ENCODE peak calls at places on chromosomes 11 and 22, in ten cellular contexts. C is HCEC 1CT, A is nephron progenitor cell, W is ovary, R is Right ventricle myocardium superior, U is RWPE1, X is T follicular helper cell, Q is activated T-cell treated with anti-CD3 and anti-CD28 coated beads for 1 hour, Z is Right ventricle myocardium inferior, J is COR-L47. L is an unnamed sample.

GRCh38 chr11:104547996-104548661 is 350.1 kb downstream of the CASP12 start:
- DNase-seq in W (no peak), Q (no peak), U (no peak), A (no peak), R (no peak), J (no peak), X (no peak), Z (no peak), C (peak; percentile 28), L (no peak)

GRCh38 chr11:19577391-19577831 is 135.2 kb upstream of the NAV2 start:
- DNase-seq in J (no peak), Z (no peak), U (no peak), X (no peak), C (no peak), Q (no peak), R (peak; percentile 57), A (no peak), W (no peak), L (no peak)

GRCh38 chr11:78532991-78533861 is 41.4 kb downstream of the NARS2 start:
- DNase-seq in W (no peak), C (no peak), Z (no peak), R (no peak), J (no peak), U (no peak), X (no peak), Q (no peak), A (no peak), L (no peak)

GRCh38 chr11:3010004-3010403 is 17.9 kb upstream of the NAP1L4 start:
- DNase-seq in C (no peak), A (no peak), U (no peak), X (no peak), R (no peak), Z (no peak), Q (no peak), J (no peak), W (no peak), L (no peak)

GRCh38 chr11:18383388-18384156 is 10.8 kb upstream of the LDHA start:
- DNase-seq in X (peak; percentile 56), U (peak; percentile 92), A (no peak), Z (peak; percentile 86), J (peak; percentile 47), R (peak; percentile 81), C (peak; percentile 99), W (peak; percentile 40), Q (peak; percentile 40), L (peak; percentile 11)

GRCh38 chr11:34027516-34028406 is 23.8 kb upstream of the CAPRIN1 start:
- DNase-seq in J (peak; percentile 6), R (no peak), Z (no peak), U (no peak), W (no peak), A (no peak), C (no peak), X (no peak), Q (no peak), L (no peak)

GRCh38 chr11:43547411-43547718 is 133.2 kb upstream of the HSD17B12 start:
- DNase-seq in R (peak; percentile 37), W (peak; percentile 71), A (peak; percentile 40), U (no peak), Q (no peak), C (no peak), X (no peak), J (no peak), Z (no peak), L (no peak)

GRCh38 chr11:113446112-113446511 is 29.1 kb downstream of the DRD2 start:
- DNase-seq in W (no peak), R (no peak), C (no peak), A (no peak), Q (no peak), J (no peak), U (peak; percentile 71), Z (no peak), X (no peak), L (no peak)

GRCh38 chr22:28282346-28282745 is 363.3 kb upstream of the PITPNB start:
- DNase-seq in C (peak; percentile 80), A (no peak), W (no peak), J (no peak), X (no peak), R (no peak), U (no peak), Q (no peak), Z (no peak), L (no peak)

GRCh38 chr11:102513869-102514268 is 16.7 kb downstream of the MMP7 start:
- DNase-seq in Z (no peak), Q (no peak), X (no peak), J (no peak), U (no peak), W (no peak), A (no peak), R (no peak), C (peak; percentile 21), L (no peak)

GRCh38 chr22:43869799-43870198 is 7.5 kb upstream of the SULT4A1 start:
- DNase-seq in X (no peak), Z (no peak), Q (no peak), J (no peak), U (no peak), R (no peak), W (no peak), A (no peak), C (no peak), L (no peak)

GRCh38 chr11:8963569-8964323 is 496 bp downstream of the TMEM9B start:
- DNase-seq in W (peak; percentile 75), Z (peak; percentile 90), Q (peak; percentile 60), A (peak; percentile 78), U (peak; percentile 78), J (peak; percentile 80), C (no peak), R (peak; percentile 87), X (peak; percentile 57), L (peak; percentile 64)

GRCh38 chr11:114040706-114041211 is 18.8 kb upstream of the ZBTB16 start:
- DNase-seq in C (peak; percentile 81), X (no peak), R (no peak), A (no peak), U (peak; percentile 67), Z (no peak), J (no peak), W (no peak), Q (no peak), L (no peak)

GRCh38 chr11:112320668-112321067 is 60.0 kb upstream of the PLET1 start:
- DNase-seq in U (peak; percentile 23), A (no peak), J (no peak), W (peak; percentile 73), Q (no peak), C (peak; percentile 57), R (peak; percentile 83), Z (no peak), X (no peak), L (peak; percentile 33)

GRCh38 chr11:77047007-77047927 is 13.1 kb downstream of the B3GNT6 start:
- DNase-seq in A (peak; percentile 56), Z (no peak), R (no peak), X (peak; percentile 80), J (peak; percentile 86), W (peak; percentile 78), Q (peak; percentile 61), C (peak; percentile 84), U (peak; percentile 73), L (peak; percentile 94)

GRCh38 chr22:23232094-23232905 is 52.0 kb downstream of the BCR start:
- DNase-seq in R (no peak), J (no peak), A (no peak), Q (no peak), U (no peak), C (no peak), W (peak; percentile 6), Z (no peak), X (no peak), L (no peak)

GRCh38 chr11:12118940-12119339 is 8.6 kb downstream of the MICAL2 start:
- DNase-seq in R (no peak), X (no peak), J (no peak), W (peak; percentile 60), U (no peak), Q (no peak), C (peak; percentile 32), A (peak; percentile 16), Z (no peak), L (peak; percentile 51)

GRCh38 chr11:19013181-19013857 is 47.2 kb downstream of the MRGPRX2 start:
- DNase-seq in A (no peak), R (no peak), W (no peak), J (no peak), C (no peak), X (no peak), U (no peak), Z (no peak), Q (no peak), L (no peak)

GRCh38 chr22:45207981-45208664 is 32.6 kb downstream of the KIAA0930 start:
- DNase-seq in Q (no peak), Z (no peak), U (no peak), A (no peak), X (no peak), R (peak; percentile 29), W (no peak), J (no peak), C (peak; percentile 59), L (no peak)

GRCh38 chr11:7571640-7572000 is 57.8 kb downstream of the PPFIBP2 start:
- DNase-seq in C (peak; percentile 60), U (peak; percentile 71), Q (no peak), J (peak; percentile 26), A (peak; percentile 78), R (peak; percentile 71), W (peak; percentile 78), X (no peak), Z (no peak), L (peak; percentile 61)

GRCh38 chr11:10351435-10351767 is 46.5 kb downstream of the ADM start:
- DNase-seq in X (no peak), J (peak; percentile 64), A (no peak), R (peak; percentile 47), U (no peak), C (no peak), W (no peak), Z (no peak), Q (no peak), L (no peak)

GRCh38 chr22:45442120-45442519 is 28.6 kb downstream of the RIBC2 start:
- DNase-seq in U (no peak), A (no peak), W (no peak), Q (no peak), J (no peak), C (no peak), X (no peak), R (no peak), Z (no peak), L (no peak)

GRCh38 chr11:96875772-96876171 is 486.0 kb downstream of the JRKL start:
- DNase-seq in J (no peak), A (no peak), U (no peak), W (no peak), Q (no peak), C (peak; percentile 2), Z (no peak), R (no peak), X (no peak), L (no peak)

GRCh38 chr11:7595016-7595869 is 78.1 kb downstream of the CYB5R2 start:
- DNase-seq in A (no peak), J (no peak), Q (no peak), U (no peak), X (no peak), Z (no peak), C (no peak), R (no peak), W (no peak), L (peak; percentile 37)

GRCh38 chr11:13487661-13488030 is 8.2 kb downstream of the PTH start:
- DNase-seq in W (no peak), C (no peak), X (no peak), Q (no peak), A (no peak), R (no peak), J (no peak), U (no peak), Z (no peak), L (peak; percentile 1)

GRCh38 chr11:92380882-92381281 is 156.3 kb downstream of the FAT3 start:
- DNase-seq in Z (no peak), R (no peak), Q (no peak), C (peak; percentile 84), U (peak; percentile 67), X (no peak), W (no peak), A (no peak), J (no peak), L (no peak)

GRCh38 chr11:27497284-27497866 is 9.2 kb downstream of the LIN7C start:
- DNase-seq in C (peak; percentile 45), A (no peak), J (no peak), U (no peak), W (no peak), X (no peak), Z (no peak), R (no peak), Q (no peak), L (peak; percentile 26)

GRCh38 chr22:39244496-39245129 is at the start of gene PDGFB:
- DNase-seq in W (no peak), U (no peak), J (peak; percentile 14), X (no peak), C (no peak), Z (no peak), Q (no peak), A (peak; percentile 26), R (peak; percentile 67), L (peak; percentile 36)

L was measured in NCI-H510A treated with DMSO at 0.1 percent for 48 hours.